ENCODE peak calls at places on chromosomes 7 and 10, in eight cellular contexts. X is activated T-cell treated with anti-CD3 and anti-CD28 coated beads for 1 hour, I is coronary artery, K is RPMI7951, H is Daoy, A is naive B cell, W is choroid plexus epithelial cell, Y is nephron progenitor cell. P is an unnamed sample.

GRCh38 chr7:73685311-73685710 is 1.9 kb downstream of the BUD23 start:
- DNase-seq in X (no peak), I (no peak), K (no peak), H (no peak), A (no peak), W (no peak), Y (no peak), P (no peak)

GRCh38 chr7:47573758-47574472 is 8.0 kb downstream of the TNS3 start:
- DNase-seq in X (no peak), I (no peak), K (peak), H (peak), A (no peak), W (peak), Y (no peak), P (no peak)

GRCh38 chr7:117165656-117166055 is 157.2 kb downstream of the WNT2 start:
- DNase-seq in X (no peak), I (no peak), K (no peak), H (no peak), A (no peak), W (no peak), Y (no peak), P (no peak)

GRCh38 chr10:79299397-79300370 is 47.6 kb upstream of the PPIF start:
- DNase-seq in X (no peak), I (no peak), K (peak), H (peak), A (no peak), W (peak), Y (no peak), P (no peak)

GRCh38 chr7:30251708-30252329 is 32.6 kb upstream of the ZNRF2 start:
- DNase-seq in X (no peak), I (no peak), K (peak), H (no peak), A (no peak), W (peak), Y (peak), P (no peak)

GRCh38 chr7:22589641-22590141 is 89.7 kb upstream of the STEAP1B start:
- DNase-seq in X (no peak), I (peak), K (peak), H (peak), A (no peak), W (peak), Y (no peak), P (no peak)

GRCh38 chr10:92846-93245 is 42.4 kb upstream of the ZMYND11 start:
- DNase-seq in X (no peak), I (no peak), K (no peak), H (no peak), A (no peak), W (no peak), Y (no peak), P (no peak)

GRCh38 chr10:110344622-110345021 is 39.9 kb upstream of the SMNDC1 start:
- DNase-seq in X (no peak), I (no peak), K (no peak), H (no peak), A (no peak), W (no peak), Y (no peak), P (no peak)

GRCh38 chr7:94701555-94701973 is 45.6 kb upstream of the SGCE start:
- DNase-seq in X (no peak), I (no peak), K (peak), H (peak), A (no peak), W (peak), Y (no peak), P (no peak)

GRCh38 chr10:79475877-79476276 is 30.5 kb upstream of the ZCCHC24 start:
- DNase-seq in X (no peak), I (no peak), K (no peak), H (no peak), A (no peak), W (no peak), Y (no peak), P (no peak)

GRCh38 chr7:141430426-141431142 is 120.6 kb upstream of the AGK start:
- DNase-seq in X (no peak), I (no peak), K (no peak), H (no peak), A (no peak), W (no peak), Y (no peak), P (no peak)

GRCh38 chr7:33040803-33041516 is 21.6 kb downstream of the NT5C3A start:
- DNase-seq in X (peak), I (no peak), K (peak), H (peak), A (peak), W (peak), Y (no peak), P (peak)

P was measured in CD4-positive, alpha-beta memory T cell.